ENCODE peak calls at places on chromosomes 7 and 10, in ten cellular contexts. R, O, X, S, U, G, W, I, V and J are unnamed samples.
A peak's percentile ranks its signal among the peaks of the same experiment; 100 is the strongest.

GRCh38 chr10:93593254-93593653 is 7.8 kb downstream of the RBP4 start:
- DNase-seq in R (no peak), O (no peak), X (no peak), S (no peak), U (no peak), G (no peak), W (no peak), I (no peak), V (no peak), J (no peak)

GRCh38 chr7:126768836-126769235 is 483.9 kb downstream of the GRM8 start:
- DNase-seq in R (no peak), O (no peak), X (peak; percentile 30), S (no peak), U (no peak), G (no peak), W (no peak), I (no peak), V (no peak), J (no peak)

GRCh38 chr10:43090188-43090587 is 13.3 kb downstream of the RET start:
- DNase-seq in R (no peak), O (no peak), X (no peak), S (no peak), U (no peak), G (no peak), W (no peak), I (no peak), V (no peak), J (no peak)

GRCh38 chr7:107783648-107784047 is 19.4 kb downstream of the SLC26A3 start:
- DNase-seq in R (no peak), O (no peak), X (no peak), S (no peak), U (no peak), G (no peak), W (no peak), I (no peak), V (no peak), J (no peak)

GRCh38 chr7:23468721-23469149 is 1.6 kb downstream of the IGF2BP3 start:
- DNase-seq in R (no peak), O (no peak), X (no peak), S (no peak), U (no peak), G (peak; percentile 46), W (no peak), I (no peak), V (no peak), J (no peak)

GRCh38 chr10:105774351-105774750 is 1133.3 kb downstream of the SORCS3 start:
- DNase-seq in R (no peak), O (no peak), X (no peak), S (no peak), U (no peak), G (no peak), W (no peak), I (no peak), V (no peak), J (no peak)

GRCh38 chr7:131547589-131547988 is 8.8 kb downstream of the PODXL start:
- DNase-seq in R (no peak), O (no peak), X (no peak), S (no peak), U (no peak), G (no peak), W (no peak), I (no peak), V (no peak), J (no peak)

GRCh38 chr7:6294839-6295238 is 22.4 kb upstream of the CYTH3 start:
- DNase-seq in R (no peak), O (no peak), X (no peak), S (no peak), U (no peak), G (no peak), W (no peak), I (no peak), V (no peak), J (no peak)

GRCh38 chr10:103618575-103619423 is 125.3 kb downstream of the NEURL1 start:
- DNase-seq in R (no peak), O (no peak), X (peak; percentile 72), S (no peak), U (peak; percentile 76), G (no peak), W (peak; percentile 35), I (peak; percentile 39), V (peak; percentile 71), J (peak; percentile 83)

GRCh38 chr10:12617205-12618175 is 268.1 kb downstream of the CAMK1D start:
- DNase-seq in R (no peak), O (no peak), X (no peak), S (peak; percentile 77), U (no peak), G (no peak), W (no peak), I (no peak), V (no peak), J (no peak)

DNA sequence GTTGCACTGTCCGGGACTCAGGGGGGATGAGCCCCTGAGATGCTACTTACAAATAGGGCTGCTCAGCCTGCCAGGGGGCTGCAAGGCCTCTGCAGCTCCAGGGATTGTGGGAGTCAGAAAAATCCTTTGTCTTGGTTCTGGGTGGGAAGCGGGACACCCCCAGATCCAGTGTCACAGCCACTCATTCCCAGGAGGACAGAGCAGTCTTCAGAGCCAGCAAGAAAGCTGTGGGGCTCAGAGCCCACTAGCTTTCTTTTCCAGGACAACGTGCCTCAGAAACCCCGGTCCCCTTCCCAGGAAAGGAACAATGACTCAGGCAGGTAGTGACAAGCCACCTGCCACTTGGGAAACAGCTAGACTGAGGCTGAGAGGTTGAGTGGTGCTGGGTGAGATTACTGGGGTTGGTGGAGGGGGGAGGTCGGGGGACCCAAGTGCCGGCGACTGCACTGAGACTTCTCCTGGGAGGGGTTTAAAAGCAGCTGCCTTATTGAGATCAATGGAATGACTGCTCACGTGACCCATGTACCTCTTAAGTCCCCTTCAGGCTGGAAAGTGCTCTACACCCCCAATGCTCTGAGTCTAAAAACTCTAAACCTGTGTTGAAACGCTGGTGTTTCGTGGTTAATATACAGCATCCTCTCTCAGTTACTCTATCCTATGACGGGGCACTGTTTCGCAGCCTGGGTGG is 123.6 kb downstream of the UBE2H start:
- DNase-seq in R (no peak), O (no peak), X (no peak), S (no peak), U (no peak), G (no peak), W (no peak), I (no peak), V (no peak), J (no peak)
- TF ChIP-seq CTCF in R (no peak), O (no peak), X (no peak), S (no peak), U (no peak), G (no peak), W (no peak), I (no peak), V (no peak), J (no peak)

GRCh38 chr7:116177009-116177408 is 33.3 kb upstream of the TES start:
- DNase-seq in R (no peak), O (peak; percentile 74), X (no peak), S (peak; percentile 81), U (no peak), G (no peak), W (peak; percentile 74), I (no peak), V (no peak), J (no peak)

GRCh38 chr7:116170180-116170579 is 40.2 kb upstream of the TES start:
- DNase-seq in R (no peak), O (no peak), X (no peak), S (no peak), U (no peak), G (no peak), W (no peak), I (no peak), V (no peak), J (no peak)

GRCh38 chr7:116171094-116171493 is 39.2 kb upstream of the TES start:
- DNase-seq in R (no peak), O (no peak), X (no peak), S (no peak), U (no peak), G (no peak), W (no peak), I (no peak), V (no peak), J (no peak)

GRCh38 chr7:116172353-116172752 is 38.0 kb upstream of the TES start:
- DNase-seq in R (no peak), O (no peak), X (no peak), S (no peak), U (no peak), G (no peak), W (no peak), I (no peak), V (no peak), J (no peak)

GRCh38 chr7:116173051-116174028 is 37.0 kb upstream of the TES start:
- DNase-seq in R (peak; percentile 16), O (peak; percentile 52), X (no peak), S (peak; percentile 48), U (no peak), G (peak; percentile 65), W (no peak), I (no peak), V (no peak), J (no peak)
- TF ChIP-seq CTCF in R (peak; percentile 77), O (peak; percentile 54), X (peak; percentile 68), S (peak; percentile 84), U (peak; percentile 65), G (peak; percentile 68), W (peak; percentile 42), I (peak; percentile 42), V (peak; percentile 75), J (peak; percentile 38)

GRCh38 chr7:129327076-129327475 is 102.2 kb downstream of the AHCYL2 start:
- DNase-seq in R (no peak), O (no peak), X (no peak), S (no peak), U (no peak), G (no peak), W (no peak), I (no peak), V (no peak), J (no peak)
- TF ChIP-seq CTCF in R (no peak), O (no peak), X (no peak), S (no peak), U (no peak), G (no peak), W (no peak), I (no peak), V (no peak), J (no peak)

DNA sequence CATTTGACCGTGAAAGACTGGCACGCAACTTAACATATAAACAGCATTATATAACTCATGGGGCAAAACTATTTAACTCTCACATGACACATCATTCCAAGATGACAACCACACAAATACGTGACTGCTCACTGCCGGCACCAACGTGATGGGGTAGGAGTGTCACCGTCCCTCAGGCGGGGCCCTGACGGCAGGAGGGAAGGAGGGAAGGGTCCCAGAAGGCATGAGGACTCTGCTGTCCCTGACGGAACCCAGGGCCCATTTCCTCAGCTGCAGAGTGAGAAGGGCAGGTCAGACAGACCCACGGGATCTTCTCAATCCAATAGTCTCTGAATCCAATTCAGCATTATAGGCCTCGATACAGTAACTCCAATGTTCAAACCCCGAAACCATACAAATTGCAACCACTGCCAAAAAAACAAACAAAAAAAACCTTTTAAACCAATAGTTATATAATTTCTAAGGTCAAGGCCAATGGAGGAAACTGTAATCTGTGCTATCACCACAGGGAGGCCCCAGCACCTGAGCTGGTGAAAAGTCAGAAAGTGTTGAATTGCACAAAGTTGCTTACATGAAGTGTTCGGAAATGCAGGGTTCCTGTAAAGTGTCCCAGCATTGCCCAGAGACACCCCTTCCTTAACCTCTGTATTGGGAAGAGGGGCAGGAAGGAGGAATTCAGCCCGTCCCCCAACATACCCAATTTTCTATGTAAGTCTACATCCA is 137.4 kb downstream of the TNS3 start:
- DNase-seq in R (no peak), O (no peak), X (no peak), S (no peak), U (no peak), G (peak; percentile 42), W (no peak), I (no peak), V (no peak), J (no peak)
- TF ChIP-seq CTCF in R (no peak), O (peak; percentile 45), X (peak; percentile 56), S (peak; percentile 60), U (peak; percentile 34), G (peak; percentile 53), W (peak; percentile 51), I (peak; percentile 59), V (peak; percentile 89), J (peak; percentile 35)

GRCh38 chr10:117078168-117078837 is 59.8 kb downstream of the VAX1 start:
- DNase-seq in R (no peak), O (no peak), X (no peak), S (peak; percentile 85), U (no peak), G (no peak), W (no peak), I (no peak), V (no peak), J (no peak)
- TF ChIP-seq CTCF in R (no peak), O (no peak), X (no peak), S (no peak), U (no peak), G (no peak), W (no peak), I (no peak), V (no peak), J (no peak)